ENCODE peak calls at places on chromosomes 3 and 15, in five cellular contexts. One of them, this sample, is unnamed.

GRCh38 chr3:63585927-63586326 is 66.5 kb upstream of the SNTN start:
- DNase-seq in natural killer cell treated with Interleukin-12 subunit alpha and Interleukin-12 subunit beta and Interleukin-15 and Interleukin-18, amount 100 ng/mL, for 72 hours: no peak
- DNase-seq in effector CD4-positive, alpha-beta T cell: no peak
- DNase-seq in amniotic stem cell: no peak
- DNase-seq in cortex of kidney: no peak
- DNase-seq in this sample: no peak

GRCh38 chr3:13141183-13141582 is 68.0 kb upstream of the IQSEC1 start:
- DNase-seq in natural killer cell treated with Interleukin-12 subunit alpha and Interleukin-12 subunit beta and Interleukin-15 and Interleukin-18, amount 100 ng/mL, for 72 hours: no peak
- DNase-seq in effector CD4-positive, alpha-beta T cell: no peak
- DNase-seq in amniotic stem cell: no peak
- DNase-seq in cortex of kidney: no peak
- DNase-seq in this sample: no peak

GRCh38 chr3:23685484-23686258 is 120.1 kb upstream of the UBE2E1 start:
- DNase-seq in natural killer cell treated with Interleukin-12 subunit alpha and Interleukin-12 subunit beta and Interleukin-15 and Interleukin-18, amount 100 ng/mL, for 72 hours: no peak
- DNase-seq in effector CD4-positive, alpha-beta T cell: no peak
- DNase-seq in amniotic stem cell: peak
- DNase-seq in cortex of kidney: no peak
- DNase-seq in this sample: no peak

GRCh38 chr3:52438579-52439425 is 6.1 kb downstream of the SEMA3G start:
- DNase-seq in natural killer cell treated with Interleukin-12 subunit alpha and Interleukin-12 subunit beta and Interleukin-15 and Interleukin-18, amount 100 ng/mL, for 72 hours: peak
- DNase-seq in effector CD4-positive, alpha-beta T cell: no peak
- DNase-seq in amniotic stem cell: no peak
- DNase-seq in cortex of kidney: no peak
- DNase-seq in this sample: no peak

GRCh38 chr3:97576221-97576620 is 188.3 kb upstream of the ARL6 start:
- DNase-seq in natural killer cell treated with Interleukin-12 subunit alpha and Interleukin-12 subunit beta and Interleukin-15 and Interleukin-18, amount 100 ng/mL, for 72 hours: no peak
- DNase-seq in effector CD4-positive, alpha-beta T cell: no peak
- DNase-seq in amniotic stem cell: no peak
- DNase-seq in cortex of kidney: no peak
- DNase-seq in this sample: no peak

GRCh38 chr3:111928613-111929012 is 50.2 kb upstream of the ABHD10 start:
- DNase-seq in natural killer cell treated with Interleukin-12 subunit alpha and Interleukin-12 subunit beta and Interleukin-15 and Interleukin-18, amount 100 ng/mL, for 72 hours: no peak
- DNase-seq in effector CD4-positive, alpha-beta T cell: no peak
- DNase-seq in amniotic stem cell: no peak
- DNase-seq in cortex of kidney: no peak
- DNase-seq in this sample: no peak

GRCh38 chr3:160577093-160577492 is 11.7 kb upstream of the KPNA4 start:
- DNase-seq in natural killer cell treated with Interleukin-12 subunit alpha and Interleukin-12 subunit beta and Interleukin-15 and Interleukin-18, amount 100 ng/mL, for 72 hours: no peak
- DNase-seq in effector CD4-positive, alpha-beta T cell: no peak
- DNase-seq in amniotic stem cell: no peak
- DNase-seq in cortex of kidney: no peak
- DNase-seq in this sample: no peak

GRCh38 chr15:74283366-74283765 is 47.2 kb downstream of the CCDC33 start:
- DNase-seq in natural killer cell treated with Interleukin-12 subunit alpha and Interleukin-12 subunit beta and Interleukin-15 and Interleukin-18, amount 100 ng/mL, for 72 hours: no peak
- DNase-seq in effector CD4-positive, alpha-beta T cell: no peak
- DNase-seq in amniotic stem cell: no peak
- DNase-seq in cortex of kidney: no peak
- DNase-seq in this sample: peak

GRCh38 chr3:114660124-114660523 is 366.3 kb downstream of the TIGIT start:
- DNase-seq in natural killer cell treated with Interleukin-12 subunit alpha and Interleukin-12 subunit beta and Interleukin-15 and Interleukin-18, amount 100 ng/mL, for 72 hours: no peak
- DNase-seq in effector CD4-positive, alpha-beta T cell: no peak
- DNase-seq in amniotic stem cell: peak
- DNase-seq in cortex of kidney: no peak
- DNase-seq in this sample: peak

This sample was measured in neural progenitor cell.